ENCODE peak calls at places on chromosomes 16 and 17, in ten cellular contexts. M is NCI-H1105; G is T follicular helper cell; Z is NCI-H146; X is neuronal stem cell; I is posterior cingulate gyrus; C is RPMI8226; K is activated naive CD8-positive, alpha-beta T cell treated with anti-CD3 and anti-CD28 coated beads, Interleukin-2, amount 50 U/mL, for 24 hours; T is T-helper 1 cell; Y is heart left ventricle. L is an unnamed sample.

GRCh38 chr17:39599665-39600468 is 7.9 kb downstream of the NEUROD2 start:
- DNase-seq in X (no peak), Z (no peak), Y (no peak), T (no peak), C (no peak), M (no peak), G (no peak), K (no peak), I (no peak), L (no peak)

GRCh38 chr16:86426243-86426642 is 84.1 kb upstream of the FOXF1 start:
- DNase-seq in T (no peak), M (no peak), I (no peak), K (no peak), C (no peak), Z (no peak), G (no peak), X (no peak), Y (no peak), L (no peak)

GRCh38 chr16:10608687-10609409 is 28.4 kb upstream of the EMP2 start:
- DNase-seq in I (peak), C (no peak), X (no peak), Y (no peak), G (no peak), M (no peak), Z (no peak), T (no peak), K (no peak), L (no peak)

GRCh38 chr16:72990003-72990521 is 57.9 kb downstream of the ZFHX3 start:
- DNase-seq in Z (no peak), T (no peak), K (no peak), X (no peak), Y (no peak), M (no peak), G (no peak), C (no peak), I (no peak), L (no peak)

GRCh38 chr16:71630808-71631207 is 4.8 kb downstream of the MARVELD3 start:
- DNase-seq in Z (no peak), T (no peak), G (no peak), M (no peak), K (no peak), I (no peak), X (no peak), Y (no peak), C (no peak), L (no peak)

GRCh38 chr17:82923366-82924113 is 83.7 kb upstream of the ZNF750 start:
- DNase-seq in C (no peak), M (no peak), X (no peak), Y (peak), G (no peak), I (peak), Z (no peak), K (no peak), T (no peak), L (no peak)

GRCh38 chr17:45282683-45283644 is 21.1 kb upstream of the SPATA32 start:
- DNase-seq in G (no peak), T (no peak), I (peak), C (no peak), K (no peak), Y (no peak), M (no peak), Z (no peak), X (no peak), L (no peak)

GRCh38 chr16:85396879-85397871 is 215.9 kb upstream of the GSE1 start:
- DNase-seq in X (no peak), K (peak), C (peak), M (no peak), I (peak), Z (peak), Y (peak), T (peak), G (no peak), L (peak)

GRCh38 chr17:80192268-80192667 is 22.4 kb downstream of the CARD14 start:
- DNase-seq in C (no peak), G (no peak), K (no peak), T (no peak), Z (no peak), X (no peak), Y (no peak), I (peak), M (no peak), L (peak)

GRCh38 chr16:49441366-49441780 is 67.8 kb downstream of the C16orf78 start:
- DNase-seq in Z (peak), I (peak), C (peak), K (peak), X (no peak), G (peak), Y (peak), T (peak), M (no peak), L (no peak)

GRCh38 chr16:65889533-65889966 is 476.9 kb upstream of the CDH5 start:
- DNase-seq in X (no peak), Y (no peak), G (no peak), Z (no peak), I (no peak), C (no peak), K (no peak), T (no peak), M (no peak), L (no peak)

GRCh38 chr16:72961115-72961832 is 86.7 kb downstream of the ZFHX3 start:
- DNase-seq in K (no peak), Z (peak), Y (no peak), I (peak), T (no peak), X (no peak), C (peak), M (peak), G (no peak), L (no peak)

GRCh38 chr17:48011405-48012150 is 26.0 kb downstream of the COPZ2 start:
- DNase-seq in Z (peak), C (peak), Y (no peak), G (no peak), I (no peak), T (no peak), K (peak), M (peak), X (no peak), L (no peak)

GRCh38 chr16:24358117-24358516 is 102.0 kb downstream of the CACNG3 start:
- DNase-seq in K (no peak), Y (no peak), I (no peak), G (no peak), C (no peak), Z (no peak), X (no peak), M (no peak), T (no peak), L (no peak)

GRCh38 chr17:76957600-76958464 is 89.6 kb downstream of the MGAT5B start:
- DNase-seq in C (no peak), M (no peak), K (no peak), I (no peak), X (no peak), Z (no peak), T (no peak), Y (peak), G (no peak), L (no peak)

GRCh38 chr17:68184816-68185436 is 62.9 kb upstream of the AMZ2 start:
- DNase-seq in T (no peak), I (no peak), K (peak), Y (no peak), C (no peak), M (no peak), G (peak), Z (no peak), X (no peak), L (no peak)

GRCh38 chr16:50718761-50719400 is 23.0 kb upstream of the CYLD start:
- DNase-seq in X (no peak), G (no peak), C (no peak), M (no peak), Y (no peak), I (no peak), T (no peak), K (no peak), Z (no peak), L (no peak)

GRCh38 chr16:58733248-58733670 is 857 bp downstream of the GOT2 start:
- DNase-seq in T (no peak), K (no peak), I (peak), M (no peak), Y (no peak), C (peak), X (no peak), Z (no peak), G (no peak), L (no peak)

GRCh38 chr17:44219126-44219635 is 294 bp downstream of the UBTF start:
- DNase-seq in Z (peak), T (peak), C (peak), I (peak), X (peak), M (peak), K (peak), G (peak), Y (peak), L (peak)

L was measured in Right ventricle myocardium inferior.